ENCODE peak calls at places on chromosome X, in four cellular contexts. Q, K, D and M are unnamed samples.

GRCh38 chrX:136954930-136955329 is 74.4 kb upstream of the RBMX start:
- DNase-seq in Q (peak), D (no peak), K (peak), M (no peak)

GRCh38 chrX:21990812-21991211 is 41.3 kb upstream of the PHEX start:
- DNase-seq in K (no peak), Q (no peak), D (no peak), M (no peak)

GRCh38 chrX:31126205-31126604 is 54.4 kb upstream of the FTHL17 start:
- DNase-seq in Q (no peak), K (no peak), D (no peak), M (peak)

GRCh38 chrX:15549189-15550012 is 48.8 kb downstream of the BMX start:
- DNase-seq in D (no peak), Q (no peak), K (no peak), M (no peak)

GRCh38 chrX:48539345-48540014 is at the start of gene TBC1D25:
- DNase-seq in D (peak), K (peak), Q (peak), M (peak)

GRCh38 chrX:10755477-10756334 is 135.3 kb upstream of the MID1 start:
- DNase-seq in Q (no peak), D (no peak), K (no peak), M (no peak)

GRCh38 chrX:72268601-72269365 is 8.3 kb downstream of the RPS4X start:
- DNase-seq in D (no peak), Q (no peak), K (peak), M (no peak)

GRCh38 chrX:107656965-107657364 is 28.7 kb downstream of the PRPS1 start:
- DNase-seq in K (no peak), Q (no peak), D (no peak), M (no peak)

GRCh38 chrX:68114573-68115199 is 318.6 kb downstream of the OPHN1 start:
- DNase-seq in K (no peak), D (no peak), Q (peak), M (no peak)

GRCh38 chrX:8306296-8306975 is 135.4 kb upstream of the VCX2 start:
- DNase-seq in Q (no peak), K (no peak), D (no peak), M (no peak)

GRCh38 chrX:88135735-88136134 is 611.3 kb upstream of the CPXCR1 start:
- DNase-seq in D (no peak), Q (no peak), K (no peak), M (no peak)

GRCh38 chrX:2931612-2932011 is 2.5 kb upstream of the ARSD start:
- DNase-seq in K (no peak), Q (no peak), D (no peak), M (no peak)

GRCh38 chrX:110741213-110741796 is 54.3 kb downstream of the CHRDL1 start:
- DNase-seq in K (peak), D (no peak), Q (no peak), M (no peak)

GRCh38 chrX:133859336-133859735 is 126.1 kb downstream of the GPC3 start:
- DNase-seq in K (no peak), Q (no peak), D (no peak), M (no peak)

GRCh38 chrX:22526339-22526738 is 253.6 kb downstream of the CBLL2 start:
- DNase-seq in Q (no peak), D (no peak), K (no peak), M (peak)

GRCh38 chrX:110803506-110803905 is 7.9 kb upstream of the CHRDL1 start:
- DNase-seq in D (no peak), Q (no peak), K (no peak), M (no peak)

GRCh38 chrX:105126201-105126600 is 94.3 kb downstream of the TEX13A start:
- DNase-seq in Q (no peak), D (no peak), K (no peak), M (no peak)

GRCh38 chrX:40960041-40960440 is 125.2 kb upstream of the USP9X start:
- DNase-seq in K (no peak), Q (no peak), D (no peak), M (no peak)

GRCh38 chrX:72539822-72540221 is 32.8 kb downstream of the HDAC8 start:
- DNase-seq in Q (peak), D (no peak), K (no peak), M (no peak)

GRCh38 chrX:100654256-100654655 is 10.3 kb downstream of the SRPX2 start:
- DNase-seq in D (no peak), Q (no peak), K (no peak), M (no peak)

GRCh38 chrX:153463031-153463430 is 7.3 kb downstream of the HAUS7 start:
- DNase-seq in Q (no peak), K (no peak), D (no peak), M (no peak)

GRCh38 chrX:150482537-150483217 is 85.7 kb upstream of the MTM1 start:
- DNase-seq in Q (no peak), D (no peak), K (peak), M (peak)

GRCh38 chrX:115499112-115499805 is 61.7 kb upstream of the PLS3 start:
- DNase-seq in Q (no peak), D (no peak), K (no peak), M (no peak)

GRCh38 chrX:19924285-19924684 is 36.9 kb upstream of the SH3KBP1 start:
- DNase-seq in K (no peak), D (no peak), Q (no peak), M (no peak)

GRCh38 chrX:129779747-129780146 is at the start of gene SASH3:
- DNase-seq in Q (no peak), D (no peak), K (no peak), M (no peak)

GRCh38 chrX:71315917-71316316 is 14.4 kb downstream of the ITGB1BP2 start:
- DNase-seq in K (peak), Q (no peak), D (no peak), M (no peak)

GRCh38 chrX:72479324-72480274 is 93.0 kb downstream of the HDAC8 start:
- DNase-seq in K (no peak), Q (no peak), D (no peak), M (no peak)

GRCh38 chrX:150365953-150366911 is 3.1 kb downstream of the MAMLD1 start:
- DNase-seq in D (peak), K (no peak), Q (no peak), M (peak)